ENCODE peak calls at places on chromosomes 13 and 19, in eight cellular contexts. One of them, this sample, is unnamed.

GRCh38 chr19:32828139-32828538 is 41.4 kb downstream of the SLC7A9 start:
- DNase-seq in tibial nerve: no peak
- DNase-seq in cardiac muscle cell: no peak
- DNase-seq in heart left ventricle: no peak
- DNase-seq in right lobe of liver: no peak
- DNase-seq in heart right ventricle: no peak
- DNase-seq in upper lobe of right lung: no peak
- DNase-seq in HCT116: no peak
- DNase-seq in this sample: no peak

GRCh38 chr13:27022571-27023311 is 148.9 kb downstream of the USP12 start:
- DNase-seq in tibial nerve: no peak
- DNase-seq in heart right ventricle: no peak
- DNase-seq in upper lobe of right lung: no peak
- DNase-seq in right lobe of liver: no peak
- DNase-seq in cardiac muscle cell: peak; percentile 49
- DNase-seq in heart left ventricle: no peak
- DNase-seq in HCT116: no peak
- DNase-seq in this sample: no peak

GRCh38 chr19:31875550-31875949 is 469.9 kb upstream of the ZNF507 start:
- DNase-seq in heart left ventricle: no peak
- DNase-seq in right lobe of liver: no peak
- DNase-seq in cardiac muscle cell: no peak
- DNase-seq in upper lobe of right lung: no peak
- DNase-seq in tibial nerve: no peak
- DNase-seq in heart right ventricle: no peak
- DNase-seq in HCT116: no peak
- DNase-seq in this sample: no peak

GRCh38 chr19:49642488-49643035 is 553 bp downstream of the SCAF1 start:
- DNase-seq in heart left ventricle: no peak
- DNase-seq in HCT116: no peak
- DNase-seq in cardiac muscle cell: no peak
- DNase-seq in upper lobe of right lung: no peak
- DNase-seq in tibial nerve: no peak
- DNase-seq in right lobe of liver: no peak
- DNase-seq in heart right ventricle: no peak
- DNase-seq in this sample: no peak

GRCh38 chr13:42836930-42837329 is 55.5 kb downstream of the FAM216B start:
- DNase-seq in heart right ventricle: no peak
- DNase-seq in right lobe of liver: no peak
- DNase-seq in tibial nerve: no peak
- DNase-seq in heart left ventricle: no peak
- DNase-seq in cardiac muscle cell: peak; percentile 81
- DNase-seq in upper lobe of right lung: no peak
- DNase-seq in HCT116: peak; percentile 4
- DNase-seq in this sample: no peak

GRCh38 chr13:23995283-23996073 is 98.2 kb upstream of the C1QTNF9B start:
- DNase-seq in cardiac muscle cell: no peak
- DNase-seq in right lobe of liver: no peak
- DNase-seq in tibial nerve: no peak
- DNase-seq in upper lobe of right lung: no peak
- DNase-seq in heart right ventricle: no peak
- DNase-seq in heart left ventricle: peak; percentile 48
- DNase-seq in HCT116: no peak
- DNase-seq in this sample: no peak

GRCh38 chr13:110055089-110055488 is 251.9 kb downstream of the COL4A1 start:
- DNase-seq in right lobe of liver: no peak
- DNase-seq in heart right ventricle: no peak
- DNase-seq in upper lobe of right lung: no peak
- DNase-seq in heart left ventricle: no peak
- DNase-seq in HCT116: no peak
- DNase-seq in cardiac muscle cell: no peak
- DNase-seq in tibial nerve: no peak
- DNase-seq in this sample: no peak

GRCh38 chr19:38266070-38266469 is 1.7 kb downstream of the SPINT2 start:
- DNase-seq in upper lobe of right lung: no peak
- DNase-seq in heart left ventricle: no peak
- DNase-seq in cardiac muscle cell: no peak
- DNase-seq in HCT116: no peak
- DNase-seq in tibial nerve: no peak
- DNase-seq in heart right ventricle: no peak
- DNase-seq in right lobe of liver: no peak
- DNase-seq in this sample: peak; percentile 65

GRCh38 chr19:45766919-45767346 is 2.1 kb downstream of the SIX5 start:
- DNase-seq in heart right ventricle: peak; percentile 55
- DNase-seq in upper lobe of right lung: no peak
- DNase-seq in heart left ventricle: no peak
- DNase-seq in tibial nerve: no peak
- DNase-seq in HCT116: no peak
- DNase-seq in cardiac muscle cell: no peak
- DNase-seq in right lobe of liver: no peak
- DNase-seq in this sample: no peak

GRCh38 chr19:2627855-2628254 is 74.6 kb downstream of the GNG7 start:
- DNase-seq in heart left ventricle: no peak
- DNase-seq in tibial nerve: no peak
- DNase-seq in upper lobe of right lung: no peak
- DNase-seq in heart right ventricle: no peak
- DNase-seq in right lobe of liver: no peak
- DNase-seq in HCT116: no peak
- DNase-seq in cardiac muscle cell: no peak
- DNase-seq in this sample: no peak

GRCh38 chr19:2629491-2630351 is 72.8 kb downstream of the GNG7 start:
- DNase-seq in right lobe of liver: peak; percentile 84
- DNase-seq in heart left ventricle: no peak
- DNase-seq in tibial nerve: no peak
- DNase-seq in heart right ventricle: no peak
- DNase-seq in HCT116: no peak
- DNase-seq in cardiac muscle cell: peak; percentile 29
- DNase-seq in upper lobe of right lung: no peak
- DNase-seq in this sample: peak; percentile 45

GRCh38 chr19:2631213-2631821 is 71.2 kb downstream of the GNG7 start:
- DNase-seq in tibial nerve: no peak
- DNase-seq in upper lobe of right lung: no peak
- DNase-seq in right lobe of liver: no peak
- DNase-seq in heart left ventricle: no peak
- DNase-seq in heart right ventricle: no peak
- DNase-seq in cardiac muscle cell: peak; percentile 42
- DNase-seq in HCT116: no peak
- DNase-seq in this sample: no peak

GRCh38 chr19:2628597-2628996 is 73.9 kb downstream of the GNG7 start:
- DNase-seq in upper lobe of right lung: no peak
- DNase-seq in right lobe of liver: no peak
- DNase-seq in cardiac muscle cell: no peak
- DNase-seq in tibial nerve: no peak
- DNase-seq in heart right ventricle: no peak
- DNase-seq in heart left ventricle: no peak
- DNase-seq in HCT116: no peak
- DNase-seq in this sample: no peak

DNA sequence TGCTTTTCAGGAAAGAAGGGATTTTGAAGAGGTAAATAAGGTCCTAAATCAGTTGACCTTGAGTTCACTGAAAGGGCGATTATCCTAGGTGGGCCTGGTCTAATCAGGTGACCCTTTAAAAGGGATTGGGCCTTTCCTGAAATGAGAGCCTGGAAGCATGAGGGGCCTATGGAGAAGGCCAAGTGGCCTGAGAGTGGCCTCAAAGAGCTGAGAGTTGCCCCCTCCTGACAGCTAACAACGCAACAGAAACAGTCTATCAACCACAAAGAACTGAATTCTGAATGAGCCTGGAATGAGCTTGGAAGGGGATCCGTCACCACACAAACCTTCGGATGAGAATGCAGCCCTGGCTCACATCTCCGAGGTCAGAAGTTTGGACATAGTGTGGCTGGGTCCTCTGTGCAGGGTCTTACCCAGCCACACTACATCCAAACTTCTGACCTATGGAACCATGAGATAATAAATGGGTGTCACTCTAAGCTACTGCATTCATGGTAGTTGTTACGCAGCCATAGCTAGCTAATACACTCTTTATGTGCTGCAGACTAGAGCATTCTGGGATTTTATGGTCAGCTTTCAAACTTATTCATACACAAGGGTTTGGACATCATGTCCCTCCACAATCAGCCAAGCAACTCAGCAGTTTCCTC is 72.0 kb downstream of the GNG7 start:
- DNase-seq in tibial nerve: no peak
- DNase-seq in HCT116: no peak
- DNase-seq in heart right ventricle: no peak
- DNase-seq in upper lobe of right lung: no peak
- DNase-seq in cardiac muscle cell: no peak
- DNase-seq in heart left ventricle: no peak
- DNase-seq in right lobe of liver: no peak
- DNase-seq in this sample: no peak
- H3K4me1 ChIP-seq in tibial nerve: peaks cover 7% of the 10 kb centered on the region
- H3K4me1 ChIP-seq in HCT116: peaks cover 22% of the 10 kb centered on the region
- H3K4me1 ChIP-seq in heart right ventricle: peaks cover 8% of the 10 kb centered on the region
- H3K4me1 ChIP-seq in upper lobe of right lung: peaks cover 25% of the 10 kb centered on the region
- H3K4me1 ChIP-seq in cardiac muscle cell: peaks cover 13% of the 10 kb centered on the region
- H3K4me1 ChIP-seq in heart left ventricle: peaks cover 20% of the 10 kb centered on the region
- H3K4me1 ChIP-seq in right lobe of liver: peaks cover 64% of the 10 kb centered on the region
- H3K4me1 ChIP-seq in this sample: no peaks in the 10 kb centered on the region

GRCh38 chr19:1843116-1843515 is 5.2 kb downstream of the REXO1 start:
- DNase-seq in cardiac muscle cell: no peak
- DNase-seq in upper lobe of right lung: no peak
- DNase-seq in heart right ventricle: no peak
- DNase-seq in right lobe of liver: no peak
- DNase-seq in heart left ventricle: no peak
- DNase-seq in HCT116: no peak
- DNase-seq in tibial nerve: no peak
- DNase-seq in this sample: no peak

GRCh38 chr19:1841209-1841924 is 6.9 kb downstream of the REXO1 start:
- DNase-seq in HCT116: no peak
- DNase-seq in heart left ventricle: no peak
- DNase-seq in cardiac muscle cell: no peak
- DNase-seq in right lobe of liver: no peak
- DNase-seq in tibial nerve: no peak
- DNase-seq in upper lobe of right lung: no peak
- DNase-seq in heart right ventricle: no peak
- DNase-seq in this sample: no peak

GRCh38 chr19:1837625-1838105 is 10.6 kb downstream of the REXO1 start:
- DNase-seq in right lobe of liver: no peak
- DNase-seq in upper lobe of right lung: no peak
- DNase-seq in heart right ventricle: no peak
- DNase-seq in cardiac muscle cell: peak; percentile 38
- DNase-seq in HCT116: no peak
- DNase-seq in tibial nerve: no peak
- DNase-seq in heart left ventricle: no peak
- DNase-seq in this sample: peak; percentile 76

GRCh38 chr19:1839658-1840540 is 8.4 kb downstream of the REXO1 start:
- DNase-seq in heart right ventricle: no peak
- DNase-seq in heart left ventricle: no peak
- DNase-seq in HCT116: no peak
- DNase-seq in cardiac muscle cell: no peak
- DNase-seq in tibial nerve: no peak
- DNase-seq in right lobe of liver: peak; percentile 93
- DNase-seq in upper lobe of right lung: no peak
- DNase-seq in this sample: peak; percentile 87

DNA sequence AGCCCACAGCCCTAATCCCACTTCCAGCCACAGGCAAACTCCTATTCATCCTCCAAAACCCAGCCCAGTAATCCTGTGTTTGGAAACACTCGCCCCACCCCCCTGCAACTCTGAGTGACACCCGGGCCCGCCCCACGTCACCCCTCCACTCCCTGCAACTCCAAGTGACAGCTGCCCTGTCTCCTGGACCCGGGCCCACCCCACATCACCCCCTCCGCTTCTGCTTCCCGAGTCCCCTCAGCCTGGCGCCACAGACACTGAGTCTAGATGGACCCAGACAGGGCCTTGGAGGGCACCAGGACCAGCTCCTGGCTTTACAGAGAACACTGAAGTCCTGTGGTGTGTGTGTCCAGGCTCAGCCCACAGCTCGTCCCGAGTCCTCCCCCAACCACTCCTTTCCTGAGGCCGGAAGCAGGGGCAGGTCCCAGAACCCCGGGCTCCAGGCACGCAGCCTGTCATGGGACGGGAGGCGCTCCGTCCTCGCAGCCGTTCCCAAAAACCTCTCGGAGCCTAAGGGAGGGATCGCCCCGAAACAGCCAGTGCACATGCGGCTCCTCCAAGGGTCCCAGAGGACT is 7.7 kb downstream of the REXO1 start:
- DNase-seq in heart left ventricle: peak; percentile 73
- DNase-seq in heart right ventricle: peak; percentile 57
- DNase-seq in HCT116: no peak
- DNase-seq in upper lobe of right lung: no peak
- DNase-seq in cardiac muscle cell: peak; percentile 34
- DNase-seq in right lobe of liver: no peak
- DNase-seq in tibial nerve: no peak
- DNase-seq in this sample: no peak
- H3K36me3 ChIP-seq in heart left ventricle: peaks cover 13% of the 10 kb centered on the region
- H3K36me3 ChIP-seq in heart right ventricle: no peaks in the 10 kb centered on the region
- H3K36me3 ChIP-seq in HCT116: peaks cover 4% of the 10 kb centered on the region
- H3K36me3 ChIP-seq in upper lobe of right lung: no peaks in the 10 kb centered on the region
- H3K36me3 ChIP-seq in cardiac muscle cell: no peaks in the 10 kb centered on the region
- H3K36me3 ChIP-seq in right lobe of liver: no peaks in the 10 kb centered on the region
- H3K36me3 ChIP-seq in tibial nerve: no peaks in the 10 kb centered on the region
- H3K36me3 ChIP-seq in this sample: no peaks in the 10 kb centered on the region

GRCh38 chr13:45335397-45336024 is 5.5 kb downstream of the TPT1 start:
- DNase-seq in tibial nerve: no peak
- DNase-seq in HCT116: no peak
- DNase-seq in right lobe of liver: no peak
- DNase-seq in heart right ventricle: no peak
- DNase-seq in upper lobe of right lung: no peak
- DNase-seq in heart left ventricle: no peak
- DNase-seq in cardiac muscle cell: peak; percentile 41
- DNase-seq in this sample: no peak
- H3K4me1 ChIP-seq in tibial nerve: peaks cover 55% of the 10 kb centered on the region
- H3K4me1 ChIP-seq in HCT116: peaks cover 94% of the 10 kb centered on the region
- H3K4me1 ChIP-seq in right lobe of liver: peaks cover 59% of the 10 kb centered on the region
- H3K4me1 ChIP-seq in heart right ventricle: peaks cover 56% of the 10 kb centered on the region
- H3K4me1 ChIP-seq in upper lobe of right lung: peaks cover 78% of the 10 kb centered on the region
- H3K4me1 ChIP-seq in heart left ventricle: peaks cover 90% of the 10 kb centered on the region
- H3K4me1 ChIP-seq in cardiac muscle cell: peaks cover 16% of the 10 kb centered on the region
- H3K4me1 ChIP-seq in this sample: peaks cover 22% of the 10 kb centered on the region

GRCh38 chr19:3525052-3525451 is 13.9 kb upstream of the TEKTIP1 start:
- DNase-seq in heart left ventricle: no peak
- DNase-seq in HCT116: no peak
- DNase-seq in heart right ventricle: no peak
- DNase-seq in right lobe of liver: peak; percentile 52
- DNase-seq in upper lobe of right lung: no peak
- DNase-seq in tibial nerve: no peak
- DNase-seq in cardiac muscle cell: no peak
- DNase-seq in this sample: peak; percentile 47

GRCh38 chr19:3526507-3527244 is 12.3 kb upstream of the TEKTIP1 start:
- DNase-seq in HCT116: no peak
- DNase-seq in right lobe of liver: no peak
- DNase-seq in heart left ventricle: no peak
- DNase-seq in tibial nerve: no peak
- DNase-seq in cardiac muscle cell: no peak
- DNase-seq in heart right ventricle: no peak
- DNase-seq in upper lobe of right lung: no peak
- DNase-seq in this sample: peak; percentile 30

GRCh38 chr19:3522421-3523360 is 16.3 kb upstream of the TEKTIP1 start:
- DNase-seq in HCT116: no peak
- DNase-seq in heart right ventricle: no peak
- DNase-seq in upper lobe of right lung: peak; percentile 58
- DNase-seq in cardiac muscle cell: no peak
- DNase-seq in right lobe of liver: no peak
- DNase-seq in tibial nerve: no peak
- DNase-seq in heart left ventricle: no peak
- DNase-seq in this sample: no peak

GRCh38 chr19:3523361-3524074 is 15.5 kb upstream of the TEKTIP1 start:
- DNase-seq in heart left ventricle: no peak
- DNase-seq in tibial nerve: no peak
- DNase-seq in right lobe of liver: no peak
- DNase-seq in cardiac muscle cell: no peak
- DNase-seq in heart right ventricle: no peak
- DNase-seq in HCT116: no peak
- DNase-seq in upper lobe of right lung: no peak
- DNase-seq in this sample: peak; percentile 29

GRCh38 chr19:3524075-3524842 is 14.7 kb upstream of the TEKTIP1 start:
- DNase-seq in cardiac muscle cell: no peak
- DNase-seq in upper lobe of right lung: no peak
- DNase-seq in HCT116: no peak
- DNase-seq in tibial nerve: no peak
- DNase-seq in right lobe of liver: peak; percentile 70
- DNase-seq in heart left ventricle: no peak
- DNase-seq in heart right ventricle: no peak
- DNase-seq in this sample: no peak
- H3K36me3 ChIP-seq in cardiac muscle cell: peaks cover 27% of the 10 kb centered on the region
- H3K36me3 ChIP-seq in upper lobe of right lung: peaks cover 52% of the 10 kb centered on the region
- H3K36me3 ChIP-seq in HCT116: peaks cover 15% of the 10 kb centered on the region
- H3K36me3 ChIP-seq in tibial nerve: peaks cover 24% of the 10 kb centered on the region
- H3K36me3 ChIP-seq in right lobe of liver: peaks cover 11% of the 10 kb centered on the region
- H3K36me3 ChIP-seq in heart left ventricle: peaks cover 67% of the 10 kb centered on the region
- H3K36me3 ChIP-seq in heart right ventricle: peaks cover 62% of the 10 kb centered on the region
- H3K36me3 ChIP-seq in this sample: peaks cover 5% of the 10 kb centered on the region

This sample was measured in mucosa of descending colon.